ENCODE peak calls at places on chromosomes 16 and 17, in ten cellular contexts. G, U, C, B, P, K, W, Z, J and Y are unnamed samples.

GRCh38 chr17:41967141-41967920 is 736 bp downstream of the CNP start:
- DNase-seq in G (no peak), U (peak), C (peak), B (no peak), P (peak), K (peak), W (peak), Z (peak), J (no peak), Y (no peak)

GRCh38 chr16:19696961-19697360 is 21.1 kb downstream of the KNOP1 start:
- DNase-seq in G (no peak), U (no peak), C (no peak), B (no peak), P (no peak), K (no peak), W (peak), Z (no peak), J (no peak), Y (no peak)

GRCh38 chr17:37160940-37161339 is 212.2 kb downstream of the AATF start:
- DNase-seq in G (no peak), U (no peak), C (no peak), B (no peak), P (no peak), K (no peak), W (no peak), Z (peak), J (no peak), Y (no peak)

GRCh38 chr17:77323413-77324171 is 182.8 kb downstream of the SEC14L1 start:
- DNase-seq in G (no peak), U (peak), C (no peak), B (peak), P (peak), K (peak), W (peak), Z (no peak), J (peak), Y (peak)

GRCh38 chr17:18246880-18247612 is 11.5 kb downstream of the FLII start:
- DNase-seq in G (peak), U (no peak), C (no peak), B (no peak), P (peak), K (peak), W (peak), Z (peak), J (peak), Y (no peak)

GRCh38 chr17:69175812-69176517 is 34.3 kb upstream of the ABCA6 start:
- DNase-seq in G (no peak), U (no peak), C (no peak), B (peak), P (no peak), K (no peak), W (no peak), Z (peak), J (no peak), Y (no peak)

GRCh38 chr17:16352303-16352837 is 899 bp downstream of the CENPV start:
- DNase-seq in G (no peak), U (no peak), C (peak), B (peak), P (peak), K (peak), W (peak), Z (peak), J (no peak), Y (peak)

GRCh38 chr16:14050297-14051027 is 20.7 kb upstream of the MRTFB start:
- DNase-seq in G (no peak), U (no peak), C (no peak), B (peak), P (no peak), K (no peak), W (no peak), Z (peak), J (no peak), Y (no peak)

GRCh38 chr17:45759761-45760160 is 24.4 kb upstream of the CRHR1 start:
- DNase-seq in G (no peak), U (no peak), C (no peak), B (no peak), P (no peak), K (no peak), W (peak), Z (no peak), J (no peak), Y (peak)

GRCh38 chr16:24499193-24499814 is 40.1 kb upstream of the RBBP6 start:
- DNase-seq in G (no peak), U (peak), C (peak), B (no peak), P (peak), K (peak), W (no peak), Z (peak), J (no peak), Y (peak)

GRCh38 chr16:90046971-90047713 is 27.9 kb upstream of the DBNDD1 start:
- DNase-seq in G (peak), U (no peak), C (peak), B (peak), P (peak), K (peak), W (no peak), Z (no peak), J (no peak), Y (no peak)
- TF ChIP-seq CTCF in G (no peak), U (no peak), C (no peak), B (no peak), P (no peak), K (no peak), W (no peak), Z (no peak), J (no peak), Y (no peak)

GRCh38 chr16:6616746-6617145 is 715.9 kb upstream of the RBFOX1 start:
- DNase-seq in G (no peak), U (no peak), C (no peak), B (no peak), P (no peak), K (peak), W (no peak), Z (no peak), J (no peak), Y (no peak)

GRCh38 chr16:6615661-6616060 is 717.0 kb upstream of the RBFOX1 start:
- DNase-seq in G (no peak), U (no peak), C (no peak), B (no peak), P (peak), K (no peak), W (no peak), Z (no peak), J (no peak), Y (no peak)

DNA sequence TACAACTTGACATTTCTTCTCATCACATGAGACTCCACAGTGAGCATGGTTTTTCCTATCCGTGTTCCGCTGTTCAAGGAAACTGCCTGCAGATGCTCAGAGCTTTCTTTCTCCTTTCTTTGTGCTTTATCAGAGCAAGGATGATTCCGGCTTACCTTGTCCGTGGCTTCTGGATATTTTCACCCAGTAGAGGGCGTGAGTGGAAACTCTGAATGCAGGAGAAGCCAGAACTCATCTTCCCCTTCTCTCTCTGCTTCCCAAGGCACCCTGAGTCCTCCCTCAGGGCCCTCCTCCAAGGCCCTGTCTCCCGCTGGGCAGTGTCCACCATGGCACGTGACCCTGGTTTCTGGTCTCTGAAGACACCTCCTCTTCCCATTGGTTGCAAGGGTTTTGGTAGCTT is 721.1 kb upstream of the RBFOX1 start:
- DNase-seq in G (no peak), U (no peak), C (no peak), B (no peak), P (no peak), K (no peak), W (no peak), Z (no peak), J (no peak), Y (no peak)
- TF ChIP-seq CTCF in G (no peak), U (no peak), C (no peak), B (no peak), P (no peak), K (no peak), W (no peak), Z (no peak), J (no peak), Y (no peak)

GRCh38 chr17:7634384-7634783 is 4.4 kb downstream of the SHBG start:
- DNase-seq in G (peak), U (no peak), C (no peak), B (no peak), P (peak), K (peak), W (no peak), Z (no peak), J (no peak), Y (no peak)
- TF ChIP-seq CTCF in G (peak), U (peak), C (peak), B (peak), P (peak), K (no peak), W (peak), Z (peak), J (no peak), Y (peak)

DNA sequence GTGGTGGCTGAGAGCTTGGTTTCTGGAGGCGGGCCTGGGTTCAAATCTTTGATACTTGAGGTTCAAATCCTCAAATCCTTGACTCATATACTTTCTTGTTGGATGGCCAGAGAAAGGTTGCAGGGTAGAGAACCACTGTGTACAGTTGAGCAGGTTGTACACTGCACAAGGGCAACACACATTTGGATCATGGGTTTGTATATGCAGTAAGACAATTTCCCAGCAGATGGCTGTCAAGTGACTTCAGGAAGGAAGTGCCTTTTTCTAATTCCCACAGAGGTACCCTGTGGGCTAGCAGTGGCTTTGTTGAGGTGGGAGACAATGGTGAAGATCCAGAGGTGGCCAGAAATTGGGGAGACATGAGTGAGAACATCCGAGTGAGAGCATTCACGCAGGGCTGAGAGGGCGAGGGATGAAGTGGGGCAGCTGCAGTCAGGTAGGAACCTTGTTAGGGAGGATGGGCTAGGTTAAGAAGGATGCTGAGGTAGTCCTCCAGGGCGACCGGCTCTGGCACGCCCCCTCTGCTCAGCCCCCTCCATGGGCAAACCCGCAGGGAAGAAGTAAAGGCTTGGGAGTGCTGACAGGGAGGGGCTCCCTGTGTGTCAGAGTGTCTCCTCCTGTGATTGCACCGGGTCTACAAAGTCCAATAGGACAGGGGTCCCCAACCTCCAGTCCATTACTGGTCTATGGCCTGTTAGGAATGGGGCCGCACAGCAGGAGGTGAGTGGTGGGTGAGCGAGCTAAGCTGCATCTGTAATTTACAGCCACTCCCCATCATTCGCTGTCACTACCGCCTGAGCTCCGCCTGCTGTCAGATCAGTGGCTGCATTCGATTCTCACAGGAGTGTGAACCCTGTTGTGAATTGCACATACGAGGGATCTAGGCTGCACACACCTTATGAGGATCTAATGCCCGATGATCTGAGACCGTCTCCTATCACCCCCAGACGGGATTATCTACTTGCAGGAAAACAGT is 2.7 kb downstream of the C16orf89 start:
- DNase-seq in G (no peak), U (no peak), C (no peak), B (no peak), P (no peak), K (peak), W (peak), Z (no peak), J (no peak), Y (peak)
- TF ChIP-seq CTCF in G (no peak), U (no peak), C (no peak), B (no peak), P (peak), K (no peak), W (no peak), Z (no peak), J (no peak), Y (no peak)

DNA sequence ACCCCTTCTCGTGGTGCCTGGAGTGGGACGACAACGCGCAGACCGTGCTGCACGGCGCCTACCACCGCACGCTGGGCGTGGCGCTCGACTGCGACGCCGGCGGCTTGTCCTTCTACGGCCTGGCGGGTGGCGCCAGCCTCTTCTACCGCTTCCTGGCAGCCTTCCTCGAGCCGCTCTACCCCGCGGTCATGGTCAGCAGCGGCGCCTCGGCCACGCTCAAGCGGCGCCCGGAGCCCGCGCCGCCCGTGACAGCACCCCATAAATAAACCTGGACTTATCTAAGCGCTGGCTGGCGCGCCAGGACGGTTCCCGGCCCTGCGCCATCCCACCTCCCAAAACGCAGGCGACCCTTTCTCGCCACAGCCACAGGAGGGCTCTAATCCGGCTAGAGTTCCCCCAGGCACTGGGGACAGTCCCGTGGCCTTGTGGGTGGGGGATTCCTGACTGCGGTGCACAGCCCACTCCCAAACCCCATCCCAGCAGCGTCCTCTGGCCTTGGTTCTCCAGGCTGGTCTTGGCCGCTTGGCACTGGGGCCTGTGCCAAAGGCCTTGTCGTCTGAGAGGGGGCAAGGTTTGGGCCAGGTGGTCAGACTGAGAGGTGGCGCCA is 10.2 kb upstream of the SLC16A5 start:
- DNase-seq in G (peak), U (peak), C (peak), B (no peak), P (peak), K (peak), W (peak), Z (no peak), J (no peak), Y (no peak)
- TF ChIP-seq CTCF in G (peak), U (peak), C (peak), B (no peak), P (no peak), K (peak), W (peak), Z (no peak), J (no peak), Y (no peak)

GRCh38 chr17:72661093-72661944 is 431.2 kb downstream of the SLC39A11 start:
- DNase-seq in G (no peak), U (peak), C (no peak), B (peak), P (no peak), K (no peak), W (no peak), Z (peak), J (no peak), Y (no peak)
- TF ChIP-seq CTCF in G (no peak), U (no peak), C (no peak), B (no peak), P (no peak), K (no peak), W (no peak), Z (peak), J (no peak), Y (peak)

GRCh38 chr16:1014221-1014620 is 32.7 kb downstream of the SOX8 start:
- DNase-seq in G (no peak), U (no peak), C (no peak), B (no peak), P (no peak), K (no peak), W (no peak), Z (no peak), J (no peak), Y (no peak)
- TF ChIP-seq CTCF in G (no peak), U (no peak), C (no peak), B (no peak), P (no peak), K (no peak), W (no peak), Z (no peak), J (no peak), Y (no peak)

GRCh38 chr17:67801626-67802175 is 23.6 kb upstream of the BPTF start:
- DNase-seq in G (no peak), U (no peak), C (no peak), B (no peak), P (no peak), K (no peak), W (no peak), Z (peak), J (no peak), Y (no peak)
- TF ChIP-seq CTCF in G (no peak), U (no peak), C (no peak), B (no peak), P (no peak), K (no peak), W (no peak), Z (no peak), J (no peak), Y (no peak)

GRCh38 chr16:53775821-53776431 is 72.0 kb downstream of the FTO start:
- DNase-seq in G (peak), U (no peak), C (no peak), B (peak), P (no peak), K (peak), W (no peak), Z (peak), J (peak), Y (no peak)

GRCh38 chr16:53775106-53775820 is 71.3 kb downstream of the FTO start:
- DNase-seq in G (no peak), U (no peak), C (no peak), B (no peak), P (no peak), K (peak), W (no peak), Z (no peak), J (no peak), Y (no peak)

GRCh38 chr16:53771655-53772497 is 67.9 kb downstream of the FTO start:
- DNase-seq in G (no peak), U (no peak), C (no peak), B (no peak), P (no peak), K (no peak), W (no peak), Z (no peak), J (no peak), Y (no peak)

GRCh38 chr16:53773881-53774280 is 69.9 kb downstream of the FTO start:
- DNase-seq in G (no peak), U (no peak), C (no peak), B (no peak), P (no peak), K (no peak), W (no peak), Z (no peak), J (no peak), Y (no peak)

DNA sequence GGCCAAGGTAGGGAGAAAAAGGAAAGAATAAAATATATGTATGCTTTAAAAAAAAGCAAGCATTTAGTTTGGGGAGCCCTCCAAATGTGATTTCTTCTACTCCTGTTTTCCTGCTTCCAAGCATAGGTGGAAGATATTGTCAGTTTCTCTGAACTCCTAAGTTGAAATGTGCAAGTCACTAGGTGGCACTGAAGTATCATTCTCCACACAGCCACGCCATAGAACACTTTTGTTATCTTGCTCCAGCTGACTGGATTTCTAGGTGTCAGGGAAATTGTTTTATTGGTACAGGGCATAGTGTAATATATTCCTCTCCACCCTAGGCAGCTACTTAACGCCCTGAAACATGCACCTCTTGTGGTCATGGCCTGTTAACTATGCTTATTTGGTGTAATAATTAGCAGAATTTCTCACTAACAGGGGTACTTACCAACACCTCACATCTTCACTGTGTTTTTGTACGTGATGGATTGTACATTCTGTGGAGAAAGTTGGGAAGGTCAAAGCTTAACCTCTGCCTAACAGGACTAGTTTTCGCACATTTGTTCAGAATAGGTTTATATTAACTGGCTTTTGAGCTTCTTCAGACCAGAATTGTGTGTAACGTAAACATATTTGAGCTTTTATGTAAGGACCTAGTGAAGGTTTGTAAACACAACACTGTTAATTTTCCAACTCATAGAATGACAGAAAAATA is 69.3 kb downstream of the FTO start:
- DNase-seq in G (peak), U (no peak), C (peak), B (peak), P (no peak), K (peak), W (no peak), Z (peak), J (peak), Y (no peak)
- TF ChIP-seq CTCF in G (peak), U (peak), C (peak), B (peak), P (peak), K (peak), W (peak), Z (peak), J (no peak), Y (peak)